ENCODE peak calls at places on chromosome 22, in five cellular contexts. R, K, I, C and Y are unnamed samples.

GRCh38 chr22:27228771-27229170 is 571.4 kb downstream of the MIAT start:
- DNase-seq in I (no peak), C (no peak), K (no peak), R (no peak), Y (no peak)

GRCh38 chr22:37500745-37501144 is 14.6 kb upstream of the MFNG start:
- DNase-seq in K (no peak), R (no peak), C (no peak), I (no peak), Y (no peak)

GRCh38 chr22:30196141-30196866 is 50.3 kb downstream of the LIF start:
- DNase-seq in I (peak), K (peak), R (no peak), C (peak), Y (no peak)

GRCh38 chr22:19358703-19359553 is 67.4 kb upstream of the CLTCL1 start:
- DNase-seq in R (no peak), I (no peak), K (no peak), C (no peak), Y (no peak)

GRCh38 chr22:37557321-37558001 is 2.8 kb upstream of the CDC42EP1 start:
- DNase-seq in I (no peak), R (no peak), C (peak), K (peak), Y (no peak)

GRCh38 chr22:23262474-23263332 is 82.4 kb downstream of the BCR start:
- DNase-seq in K (no peak), C (no peak), I (no peak), R (no peak), Y (no peak)

GRCh38 chr22:36022162-36022561 is 6.5 kb downstream of the RBFOX2 start:
- DNase-seq in K (no peak), I (no peak), C (no peak), R (no peak), Y (no peak)

GRCh38 chr22:22395230-22395629 is 113.3 kb downstream of the ZNF280B start:
- DNase-seq in K (no peak), I (no peak), C (no peak), R (no peak), Y (no peak)

GRCh38 chr22:42434283-42434682 is 2.1 kb upstream of the NFAM1 start:
- DNase-seq in R (no peak), I (no peak), K (no peak), C (no peak), Y (peak)

GRCh38 chr22:20940178-20940790 is 23.1 kb downstream of the CRKL start:
- DNase-seq in C (no peak), R (no peak), K (no peak), I (no peak), Y (peak)

GRCh38 chr22:18110194-18110943 is at the start of gene TUBA8:
- DNase-seq in I (peak), C (peak), R (no peak), K (no peak), Y (no peak)

GRCh38 chr22:45916515-45916914 is 60.4 kb downstream of the WNT7B start:
- DNase-seq in I (no peak), C (no peak), K (peak), R (no peak), Y (no peak)

GRCh38 chr22:42462016-42462415 is 29.8 kb upstream of the NFAM1 start:
- DNase-seq in K (no peak), C (no peak), I (no peak), R (no peak), Y (no peak)

GRCh38 chr22:38230108-38230825 is 28.5 kb downstream of the MAFF start:
- DNase-seq in C (no peak), R (no peak), I (peak), K (peak), Y (peak)

GRCh38 chr22:18056161-18056666 is 21.6 kb upstream of the PEX26 start:
- DNase-seq in C (peak), I (no peak), K (peak), R (no peak), Y (peak)

GRCh38 chr22:22200569-22201184 is 43.9 kb upstream of the VPREB1 start:
- DNase-seq in K (no peak), C (no peak), R (no peak), I (no peak), Y (no peak)

GRCh38 chr22:22706253-22706940 is 62.0 kb downstream of the GGTLC2 start:
- DNase-seq in K (no peak), C (no peak), I (no peak), R (no peak), Y (no peak)